ENCODE peak calls at places on chromosome 2, in five cellular contexts. Q, L, I, M and H are unnamed samples.

GRCh38 chr2:23425338-23425871 is 40.4 kb downstream of the KLHL29 start:
- ATAC-seq in M (no peak), I (no peak), Q (no peak), L (no peak), H (no peak)

GRCh38 chr2:20242727-20243377 is 17.9 kb upstream of the SDC1 start:
- ATAC-seq in I (peak), M (peak), Q (peak), L (peak), H (no peak)

GRCh38 chr2:157292853-157293252 is 32.8 kb downstream of the ERMN start:
- ATAC-seq in M (no peak), L (no peak), I (no peak), Q (no peak), H (no peak)

GRCh38 chr2:109209412-109209811 is 80.4 kb downstream of the SH3RF3 start:
- ATAC-seq in I (no peak), L (no peak), M (no peak), Q (peak), H (peak)

GRCh38 chr2:20209373-20210109 is 15.4 kb downstream of the SDC1 start:
- ATAC-seq in L (no peak), Q (no peak), M (no peak), I (no peak), H (no peak)

GRCh38 chr2:26757873-26758789 is 6.0 kb upstream of the SLC35F6 start:
- ATAC-seq in Q (peak), L (peak), M (peak), I (peak), H (peak)

GRCh38 chr2:186496401-186496800 is 10.3 kb downstream of the ZC3H15 start:
- ATAC-seq in Q (no peak), M (no peak), I (no peak), L (no peak), H (no peak)

GRCh38 chr2:201183373-201183742 is 417 bp downstream of the CASP10 start:
- ATAC-seq in M (peak), Q (no peak), L (no peak), I (no peak), H (no peak)

GRCh38 chr2:226902041-226902972 is 66.5 kb downstream of the RHBDD1 start:
- ATAC-seq in I (no peak), Q (no peak), L (no peak), M (no peak), H (no peak)

GRCh38 chr2:178783889-178784288 is 23.3 kb downstream of the TTN start:
- ATAC-seq in L (no peak), M (no peak), Q (no peak), I (no peak), H (no peak)

GRCh38 chr2:36387258-36387916 is 31.8 kb downstream of the CRIM1 start:
- ATAC-seq in I (no peak), M (no peak), Q (no peak), L (no peak), H (no peak)

GRCh38 chr2:161250864-161251436 is 57.3 kb upstream of the PSMD14 start:
- ATAC-seq in M (peak), I (peak), L (no peak), Q (peak), H (no peak)

GRCh38 chr2:70706026-70706795 is 61.8 kb downstream of the ADD2 start:
- ATAC-seq in M (no peak), L (no peak), Q (no peak), I (no peak), H (no peak)

GRCh38 chr2:160039166-160039903 is 23.1 kb downstream of the PLA2R1 start:
- ATAC-seq in M (no peak), I (peak), L (no peak), Q (peak), H (no peak)

GRCh38 chr2:74383254-74383653 is 3.1 kb upstream of the DCTN1 start:
- ATAC-seq in L (peak), I (peak), Q (no peak), M (no peak), H (peak)

GRCh38 chr2:223896751-223897320 is 48.3 kb downstream of the WDFY1 start:
- ATAC-seq in Q (no peak), I (no peak), M (no peak), L (no peak), H (no peak)

GRCh38 chr2:235026649-235027557 is 75.1 kb downstream of the SH3BP4 start:
- ATAC-seq in M (no peak), I (no peak), Q (peak), L (peak), H (peak)

GRCh38 chr2:119305497-119306195 is 61.0 kb downstream of the C2orf76 start:
- ATAC-seq in M (no peak), I (peak), Q (no peak), L (no peak), H (no peak)

GRCh38 chr2:217338306-217338916 is 478.5 kb upstream of the TNP1 start:
- ATAC-seq in I (no peak), M (no peak), L (no peak), Q (no peak), H (peak)

GRCh38 chr2:104444840-104445239 is 409.1 kb upstream of the POU3F3 start:
- ATAC-seq in Q (no peak), I (no peak), L (no peak), M (no peak), H (no peak)

GRCh38 chr2:128289439-128289838 is 29.2 kb downstream of the HS6ST1 start:
- ATAC-seq in L (no peak), I (no peak), M (no peak), Q (no peak), H (no peak)

GRCh38 chr2:197414515-197414914 is 20.3 kb downstream of the SF3B1 start:
- ATAC-seq in Q (no peak), L (no peak), I (peak), M (no peak), H (no peak)

GRCh38 chr2:162252147-162252546 is 8.9 kb upstream of the FAP start:
- ATAC-seq in I (no peak), Q (no peak), L (no peak), M (no peak), H (no peak)

GRCh38 chr2:200761168-200761715 is 50.5 kb upstream of the BZW1 start:
- ATAC-seq in I (no peak), M (no peak), L (no peak), Q (no peak), H (no peak)

GRCh38 chr2:48424356-48424755 is 105.6 kb upstream of the STON1 start:
- ATAC-seq in L (no peak), M (no peak), I (no peak), Q (no peak), H (no peak)

GRCh38 chr2:206876176-206876575 is 63.1 kb upstream of the CPO start:
- ATAC-seq in M (no peak), L (no peak), Q (no peak), I (no peak), H (no peak)

GRCh38 chr2:234682492-234683228 is 185.8 kb upstream of the ARL4C start:
- ATAC-seq in M (no peak), I (no peak), L (no peak), Q (no peak), H (no peak)

GRCh38 chr2:191835539-191836350 is 11.1 kb downstream of the CAVIN2 start:
- ATAC-seq in I (no peak), Q (peak), L (peak), M (peak), H (no peak)

DNA sequence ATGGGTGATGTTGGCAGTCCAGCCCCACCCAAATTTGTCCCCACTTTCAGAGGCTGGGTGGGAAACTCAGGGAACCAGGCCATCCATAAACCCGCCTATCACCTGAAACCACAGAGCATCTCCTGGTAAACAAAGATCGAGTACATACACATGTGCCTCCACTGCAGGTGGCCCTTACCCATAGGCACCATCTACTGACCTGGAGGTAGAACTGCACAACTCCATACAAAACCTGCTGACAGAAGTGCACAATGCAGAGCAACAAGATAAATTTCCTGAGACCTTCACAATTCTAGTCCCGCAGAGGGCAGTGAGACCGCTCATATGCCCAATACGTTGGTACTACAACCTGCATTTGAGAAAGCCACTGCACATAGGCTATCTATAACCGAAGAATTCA is 856.3 kb downstream of the SUCLG1 start:
- ATAC-seq in I (peak), L (no peak), M (no peak), Q (no peak), H (no peak)
- TF ChIP-seq CTCF in I (no peak), L (no peak), M (no peak), Q (no peak), H (no peak)

DNA sequence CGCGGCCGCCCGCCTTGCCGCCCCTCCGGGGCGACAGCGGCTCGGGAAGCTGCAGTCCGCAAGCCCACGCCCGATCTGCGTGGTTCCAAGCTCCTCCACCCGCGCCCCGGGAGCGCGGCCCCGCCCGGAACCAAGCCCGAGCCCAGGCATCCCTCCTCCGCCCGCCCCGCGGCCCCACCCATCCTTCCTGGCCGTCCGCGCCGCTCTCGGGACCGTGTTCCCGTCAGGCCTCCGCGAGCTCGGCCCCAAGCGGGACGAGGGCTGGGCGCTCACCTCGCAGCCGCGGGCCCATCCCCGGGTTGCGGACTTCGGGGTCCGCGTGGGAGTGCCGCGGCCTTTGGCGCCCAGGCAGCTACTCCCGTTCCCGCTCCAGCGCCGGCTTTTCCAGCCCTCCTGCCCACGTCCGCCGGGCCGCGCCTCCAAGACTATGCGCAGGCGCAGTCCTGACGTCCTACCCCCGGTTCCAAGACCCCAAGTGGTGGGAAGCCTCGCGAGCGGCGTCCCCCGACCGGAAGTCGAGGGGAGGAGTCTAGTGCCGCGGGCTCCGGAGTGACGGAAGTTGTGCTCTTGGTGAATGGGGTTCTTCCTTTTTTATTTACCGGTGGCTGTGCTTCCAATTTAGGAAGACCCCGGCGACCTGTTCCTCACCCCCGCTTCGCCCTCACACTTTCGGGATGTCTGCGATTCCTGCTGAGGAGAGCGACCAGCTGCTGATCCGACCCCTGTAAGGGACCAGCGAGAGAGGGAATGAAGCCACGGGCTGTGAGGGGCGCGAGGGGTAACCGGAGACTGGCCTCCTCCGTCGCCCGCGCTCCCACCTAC is at the start of the genes CPSF3 and ITGB1BP1:
- ATAC-seq in Q (peak), I (peak), L (peak), M (peak), H (peak)
- TF ChIP-seq EP300 in Q (no peak), I (no peak), L (peak), M (no peak), H (no peak)

DNA sequence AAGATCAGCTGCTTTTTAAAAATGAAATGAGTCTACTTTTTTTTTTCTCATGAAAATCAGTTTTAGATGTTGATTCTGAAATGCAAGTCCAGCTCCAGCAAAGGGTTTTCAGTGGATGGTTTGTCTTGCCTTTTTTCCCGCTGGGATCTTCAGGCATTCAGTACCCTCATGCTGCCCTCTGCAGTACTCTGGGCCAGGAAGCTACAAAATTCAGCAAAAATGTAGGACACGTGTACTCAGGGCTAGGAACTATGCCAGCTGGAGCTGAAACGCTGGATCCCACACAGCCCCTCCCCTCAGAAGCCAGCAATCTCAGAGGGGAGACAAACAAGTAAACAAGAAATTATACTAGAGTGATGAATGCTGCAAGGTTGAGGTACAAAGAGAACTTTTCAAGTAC is 97.3 kb downstream of the MMADHC start:
- ATAC-seq in Q (peak), M (no peak), I (no peak), L (no peak), H (no peak)
- TF ChIP-seq CTCF in Q (no peak), M (no peak), I (no peak), L (no peak), H (no peak)

GRCh38 chr2:62566847-62567246 is 60.9 kb upstream of the TMEM17 start:
- ATAC-seq in L (no peak), I (no peak), M (no peak), Q (no peak), H (no peak)
- TF ChIP-seq EP300 in L (no peak), I (no peak), M (no peak), Q (no peak), H (no peak)

GRCh38 chr2:144474017-144474416 is 45.9 kb downstream of the ZEB2 start:
- ATAC-seq in I (no peak), L (no peak), M (no peak), Q (no peak), H (no peak)

GRCh38 chr2:144477943-144478283 is 42.0 kb downstream of the ZEB2 start:
- ATAC-seq in L (no peak), I (no peak), Q (no peak), M (no peak), H (no peak)

GRCh38 chr2:144475044-144475443 is 44.9 kb downstream of the ZEB2 start:
- ATAC-seq in L (no peak), I (no peak), Q (no peak), M (no peak), H (no peak)

GRCh38 chr2:144477281-144477942 is 42.5 kb downstream of the ZEB2 start:
- ATAC-seq in Q (no peak), L (no peak), I (no peak), M (no peak), H (no peak)

GRCh38 chr2:144475596-144475995 is 44.3 kb downstream of the ZEB2 start:
- ATAC-seq in I (no peak), M (peak), L (no peak), Q (no peak), H (no peak)
- TF ChIP-seq CTCF in I (no peak), M (no peak), L (no peak), Q (no peak), H (no peak)

GRCh38 chr2:84792856-84793522 is 87.9 kb downstream of the TRABD2A start:
- ATAC-seq in M (no peak), Q (peak), I (no peak), L (no peak), H (no peak)

GRCh38 chr2:84797271-84797670 is 83.6 kb downstream of the TRABD2A start:
- ATAC-seq in L (no peak), M (no peak), Q (no peak), I (no peak), H (no peak)

GRCh38 chr2:84796798-84797197 is 84.1 kb downstream of the TRABD2A start:
- ATAC-seq in M (no peak), L (no peak), Q (no peak), I (no peak), H (no peak)

GRCh38 chr2:84788498-84788897 is 92.4 kb downstream of the TRABD2A start:
- ATAC-seq in M (no peak), I (no peak), L (no peak), Q (no peak), H (no peak)

DNA sequence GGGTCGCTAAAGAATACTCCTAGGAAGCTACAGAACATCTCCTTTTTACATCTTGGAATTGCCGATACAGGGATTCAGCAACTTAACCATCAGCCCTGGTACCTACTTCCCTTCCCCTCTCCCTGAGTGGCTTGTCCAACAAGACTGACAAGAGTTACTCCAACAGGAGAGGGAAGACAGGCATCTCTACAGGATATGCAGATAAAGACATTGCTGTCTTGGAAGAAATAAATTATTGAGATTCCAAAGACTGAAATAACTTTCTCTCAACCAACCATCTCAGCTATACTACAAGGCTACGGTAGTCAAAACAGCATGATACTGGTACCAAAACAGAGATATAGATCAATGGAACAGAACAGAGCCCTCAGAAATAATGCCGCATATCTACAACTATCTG is 87.2 kb downstream of the TRABD2A start:
- ATAC-seq in I (no peak), M (no peak), L (no peak), Q (no peak), H (no peak)
- TF ChIP-seq EP300 in I (no peak), M (no peak), L (no peak), Q (no peak), H (no peak)

DNA sequence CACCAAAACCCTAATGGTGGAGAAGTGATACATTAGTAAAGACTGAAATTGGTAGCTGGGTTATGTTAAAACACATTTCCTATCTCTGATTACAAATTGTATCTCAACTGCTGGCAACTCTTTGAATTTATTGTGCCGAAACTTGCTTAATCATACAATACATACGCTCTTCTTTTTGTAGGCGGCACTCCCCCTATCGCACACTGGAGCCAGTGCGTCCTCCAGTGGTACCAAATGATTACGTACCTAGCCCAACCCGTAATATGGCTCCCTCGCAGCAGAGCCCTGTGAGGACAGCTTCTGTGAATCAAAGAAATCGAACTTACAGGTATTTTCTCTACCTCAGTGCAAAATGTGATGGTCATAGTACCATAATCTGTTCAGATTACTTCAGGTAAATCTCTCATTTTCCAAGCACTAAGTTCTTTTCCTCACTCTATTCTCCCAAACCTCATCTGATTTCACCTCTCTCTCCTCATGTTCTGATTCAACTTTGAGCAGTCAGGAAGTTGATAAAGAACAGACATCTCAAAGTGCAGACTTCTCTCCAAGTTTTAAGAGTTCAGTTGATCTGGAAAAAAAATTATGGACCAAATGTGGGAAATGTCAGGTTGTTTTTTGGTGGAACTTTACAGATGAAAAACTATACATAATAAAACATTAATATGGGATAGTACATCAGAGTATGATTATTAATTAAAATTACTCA is 66.5 kb downstream of the ABI2 start:
- ATAC-seq in I (peak), M (peak), L (no peak), Q (peak), H (no peak)
- TF ChIP-seq CTCF in I (peak), M (peak), L (no peak), Q (peak), H (no peak)

DNA sequence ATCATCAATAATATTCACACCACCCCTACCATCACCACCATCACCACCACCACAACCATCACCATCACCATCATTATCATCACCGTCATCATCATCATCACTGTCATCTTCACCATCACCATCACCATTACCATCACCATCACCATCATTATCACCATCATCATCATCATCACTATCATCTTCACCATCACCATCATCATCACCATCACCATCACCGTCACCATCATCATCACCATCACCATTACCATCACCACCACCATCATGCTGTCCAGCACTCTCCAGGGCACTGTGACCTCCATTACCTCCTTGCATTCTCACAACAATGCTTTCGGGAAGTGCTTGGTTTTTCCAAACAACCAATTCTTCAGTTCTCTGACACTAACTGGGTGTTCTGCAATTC is 13.1 kb upstream of the TEX44 start:
- ATAC-seq in L (no peak), M (no peak), I (no peak), Q (no peak), H (no peak)
- TF ChIP-seq EP300 in L (no peak), M (no peak), I (no peak), Q (no peak), H (no peak)

GRCh38 chr2:237866119-237866621 is 6.7 kb downstream of the RAMP1 start:
- ATAC-seq in M (no peak), L (no peak), Q (no peak), I (no peak), H (no peak)

GRCh38 chr2:237864940-237865622 is 5.7 kb downstream of the RAMP1 start:
- ATAC-seq in L (no peak), I (no peak), M (no peak), Q (no peak), H (peak)

GRCh38 chr2:237864030-237864931 is 4.9 kb downstream of the RAMP1 start:
- ATAC-seq in L (no peak), M (no peak), Q (no peak), I (no peak), H (peak)

GRCh38 chr2:237867465-237867864 is 8.0 kb downstream of the RAMP1 start:
- ATAC-seq in L (no peak), I (no peak), M (no peak), Q (no peak), H (no peak)

DNA sequence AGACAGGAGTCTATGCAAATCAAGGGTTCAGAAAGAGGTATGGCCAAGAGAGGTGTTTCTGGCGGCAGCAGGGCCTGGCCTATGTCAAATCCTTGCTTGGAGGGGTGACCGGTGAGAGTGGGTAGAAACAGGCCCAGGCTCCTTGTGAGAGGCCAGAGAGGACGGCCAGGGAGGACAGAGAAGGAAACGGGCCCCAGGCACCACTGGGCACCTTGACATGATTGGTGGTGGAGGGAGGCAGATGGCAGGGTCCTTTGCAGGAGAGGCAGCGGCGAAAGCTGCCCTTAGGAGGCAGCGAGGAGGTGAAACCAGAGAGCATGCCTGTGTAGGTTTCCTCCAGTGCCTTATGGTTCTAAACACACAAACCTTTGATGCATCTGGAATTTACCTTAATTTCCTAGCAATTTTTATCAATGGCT is 6.2 kb downstream of the RAMP1 start:
- ATAC-seq in Q (peak), I (no peak), M (peak), L (no peak), H (no peak)
- TF ChIP-seq CTCF in Q (no peak), I (no peak), M (no peak), L (no peak), H (no peak)